ENCODE peak calls at places on chromosomes 13 and 19, in eight cellular contexts. M is AG09309, K is choroid plexus epithelial cell, B is fibroblast of mammary gland, Y is GM23338, X is foreskin fibroblast, E is AG04450, J is psoas muscle. H is an unnamed sample.

GRCh38 chr13:102563267-102563666 is 33.5 kb upstream of the TPP2 start:
- DNase-seq in M (no peak), X (no peak), B (no peak), E (no peak), J (no peak), K (no peak), Y (no peak), H (no peak)

GRCh38 chr19:55173186-55173716 is 6.8 kb upstream of the DNAAF3 start:
- DNase-seq in M (no peak), J (no peak), E (no peak), X (no peak), K (no peak), Y (no peak), B (no peak), H (no peak)

GRCh38 chr19:5108123-5108613 is 139.3 kb downstream of the KDM4B start:
- DNase-seq in X (no peak), M (no peak), Y (no peak), B (no peak), E (no peak), K (no peak), J (no peak), H (no peak)

GRCh38 chr13:43805071-43805468 is 18.3 kb upstream of the ENOX1 start:
- DNase-seq in K (peak), E (peak), X (peak), J (no peak), Y (peak), B (peak), M (no peak), H (peak)

GRCh38 chr19:5957132-5957531 is 20.8 kb downstream of the RANBP3 start:
- DNase-seq in X (no peak), J (no peak), Y (no peak), K (no peak), M (no peak), B (peak), E (no peak), H (no peak)

GRCh38 chr13:38202730-38203129 is 146.9 kb upstream of the UFM1 start:
- DNase-seq in M (peak), B (peak), K (peak), E (no peak), J (no peak), Y (no peak), X (no peak), H (no peak)

GRCh38 chr19:8615813-8616596 is 5.5 kb upstream of the ADAMTS10 start:
- DNase-seq in M (no peak), Y (peak), K (peak), J (peak), X (peak), E (no peak), B (peak), H (no peak)

GRCh38 chr19:2550431-2551171 is 74.7 kb downstream of the GADD45B start:
- DNase-seq in E (no peak), J (peak), Y (peak), M (no peak), X (no peak), B (no peak), K (no peak), H (no peak)

GRCh38 chr19:56071151-56071550 is 49.9 kb downstream of the ZNF787 start:
- DNase-seq in E (no peak), X (no peak), J (no peak), B (no peak), K (no peak), M (no peak), Y (peak), H (no peak)

GRCh38 chr19:3369337-3370213 is 3.2 kb downstream of the NFIC start:
- DNase-seq in E (no peak), B (peak), M (no peak), J (peak), K (peak), Y (peak), X (peak), H (no peak)

GRCh38 chr13:68027311-68027710 is 797.2 kb upstream of the PCDH9 start:
- DNase-seq in K (no peak), X (no peak), J (no peak), Y (no peak), M (no peak), E (no peak), B (no peak), H (no peak)

GRCh38 chr19:15200575-15201364 is at the start of gene NOTCH3:
- DNase-seq in X (no peak), B (no peak), M (no peak), Y (peak), K (no peak), J (no peak), E (no peak), H (no peak)

GRCh38 chr13:94657167-94657566 is 55.2 kb downstream of the SOX21 start:
- DNase-seq in K (peak), M (no peak), X (no peak), J (no peak), E (no peak), Y (no peak), B (peak), H (no peak)

GRCh38 chr13:35818577-35819165 is 312.5 kb downstream of the DCLK1 start:
- DNase-seq in Y (peak), B (peak), J (no peak), X (no peak), K (peak), E (no peak), M (peak), H (peak)

GRCh38 chr13:107185889-107186288 is 618.0 kb upstream of the ARGLU1 start:
- DNase-seq in Y (no peak), K (peak), J (no peak), B (peak), M (no peak), X (no peak), E (no peak), H (no peak)

GRCh38 chr13:50592412-50593145 is 250.9 kb downstream of the DLEU7 start:
- DNase-seq in X (peak), B (peak), M (peak), K (peak), J (no peak), E (no peak), Y (no peak), H (no peak)

GRCh38 chr19:48591021-48591420 is 15.5 kb upstream of the SPACA4 start:
- DNase-seq in K (peak), J (no peak), M (no peak), E (no peak), Y (peak), X (no peak), B (peak), H (no peak)

GRCh38 chr19:3656073-3656746 is 29.6 kb upstream of the CACTIN start:
- DNase-seq in X (peak), B (peak), E (no peak), M (no peak), J (no peak), Y (no peak), K (no peak), H (no peak)

GRCh38 chr19:41411682-41412265 is 14.2 kb downstream of the BCKDHA start:
- DNase-seq in B (no peak), Y (no peak), K (no peak), M (no peak), X (no peak), E (no peak), J (peak), H (no peak)

GRCh38 chr13:27228131-27228530 is 23.2 kb upstream of the RPL21 start:
- DNase-seq in M (no peak), K (no peak), J (no peak), B (no peak), Y (no peak), E (no peak), X (no peak), H (no peak)

GRCh38 chr19:41627966-41628675 is 1.2 kb upstream of the CEACAM4 start:
- DNase-seq in X (no peak), K (no peak), J (no peak), M (no peak), B (no peak), Y (no peak), E (no peak), H (no peak)

GRCh38 chr13:33004454-33004853 is 11.8 kb upstream of the KL start:
- DNase-seq in J (peak), M (no peak), Y (peak), B (peak), E (no peak), X (no peak), K (peak), H (no peak)

GRCh38 chr13:29664591-29664990 is 69.1 kb upstream of the SLC7A1 start:
- DNase-seq in Y (no peak), E (no peak), M (no peak), J (no peak), X (no peak), B (no peak), K (no peak), H (no peak)

GRCh38 chr13:40109324-40109958 is 454.0 kb downstream of the COG6 start:
- DNase-seq in X (peak), M (peak), K (peak), J (peak), Y (no peak), E (peak), B (peak), H (no peak)

GRCh38 chr19:44614313-44614712 is 950 bp downstream of the IGSF23 start:
- DNase-seq in B (no peak), K (no peak), X (no peak), M (no peak), J (no peak), Y (no peak), E (no peak), H (no peak)

GRCh38 chr13:75541287-75541686 is 3.6 kb upstream of the COMMD6 start:
- DNase-seq in M (no peak), K (peak), E (no peak), J (no peak), X (no peak), Y (no peak), B (peak), H (no peak)

GRCh38 chr19:53467138-53467502 is 413 bp upstream of the ZNF813 start:
- DNase-seq in X (no peak), E (no peak), B (no peak), Y (no peak), M (no peak), J (no peak), K (no peak), H (no peak)

GRCh38 chr19:29672933-29673336 is 7.7 kb downstream of the PLEKHF1 start:
- DNase-seq in J (no peak), Y (no peak), M (no peak), E (no peak), K (no peak), X (no peak), B (no peak), H (no peak)

GRCh38 chr13:36362251-36362650 is 16.1 kb upstream of the SPART start:
- DNase-seq in B (peak), J (no peak), E (peak), M (no peak), X (peak), K (peak), Y (no peak), H (no peak)

GRCh38 chr13:111893071-111893606 is 173.8 kb upstream of the SOX1 start:
- DNase-seq in X (no peak), B (no peak), J (no peak), Y (peak), E (no peak), M (no peak), K (peak), H (no peak)

GRCh38 chr19:30593358-30593757 is 221.2 kb downstream of the ZNF536 start:
- DNase-seq in X (no peak), K (no peak), E (no peak), Y (no peak), J (no peak), M (no peak), B (no peak), H (no peak)

GRCh38 chr19:46000497-46001246 is 5.4 kb downstream of the CCDC61 start:
- DNase-seq in E (no peak), J (peak), B (peak), M (no peak), X (no peak), K (peak), Y (peak), H (no peak)

GRCh38 chr13:48121733-48122132 is 26.8 kb upstream of the MED4 start:
- DNase-seq in B (no peak), E (no peak), J (no peak), M (no peak), X (no peak), Y (no peak), K (no peak), H (no peak)

GRCh38 chr19:6222884-6223283 is 56.9 kb downstream of the MLLT1 start:
- DNase-seq in E (no peak), K (no peak), J (peak), X (no peak), Y (no peak), B (peak), M (no peak), H (no peak)

GRCh38 chr19:10334340-10335148 is 1.2 kb upstream of the RAVER1 start:
- DNase-seq in B (peak), J (peak), K (peak), E (peak), M (peak), Y (peak), X (peak), H (peak)

GRCh38 chr13:82791035-82791434 is 1091.2 kb downstream of the SLITRK1 start:
- DNase-seq in B (no peak), K (no peak), Y (no peak), J (no peak), E (no peak), X (no peak), M (no peak), H (no peak)

GRCh38 chr19:4369109-4369887 is 25.9 kb downstream of the MPND start:
- DNase-seq in E (no peak), B (peak), M (no peak), K (no peak), J (peak), X (no peak), Y (peak), H (no peak)

GRCh38 chr19:32627714-32628253 is 46.8 kb downstream of the PDCD5 start:
- DNase-seq in Y (no peak), X (no peak), J (no peak), K (no peak), M (no peak), E (no peak), B (no peak), H (no peak)
- TF ChIP-seq CTCF in Y (no peak), X (no peak), J (no peak), K (no peak), M (no peak), E (no peak), B (no peak), H (no peak)

DNA sequence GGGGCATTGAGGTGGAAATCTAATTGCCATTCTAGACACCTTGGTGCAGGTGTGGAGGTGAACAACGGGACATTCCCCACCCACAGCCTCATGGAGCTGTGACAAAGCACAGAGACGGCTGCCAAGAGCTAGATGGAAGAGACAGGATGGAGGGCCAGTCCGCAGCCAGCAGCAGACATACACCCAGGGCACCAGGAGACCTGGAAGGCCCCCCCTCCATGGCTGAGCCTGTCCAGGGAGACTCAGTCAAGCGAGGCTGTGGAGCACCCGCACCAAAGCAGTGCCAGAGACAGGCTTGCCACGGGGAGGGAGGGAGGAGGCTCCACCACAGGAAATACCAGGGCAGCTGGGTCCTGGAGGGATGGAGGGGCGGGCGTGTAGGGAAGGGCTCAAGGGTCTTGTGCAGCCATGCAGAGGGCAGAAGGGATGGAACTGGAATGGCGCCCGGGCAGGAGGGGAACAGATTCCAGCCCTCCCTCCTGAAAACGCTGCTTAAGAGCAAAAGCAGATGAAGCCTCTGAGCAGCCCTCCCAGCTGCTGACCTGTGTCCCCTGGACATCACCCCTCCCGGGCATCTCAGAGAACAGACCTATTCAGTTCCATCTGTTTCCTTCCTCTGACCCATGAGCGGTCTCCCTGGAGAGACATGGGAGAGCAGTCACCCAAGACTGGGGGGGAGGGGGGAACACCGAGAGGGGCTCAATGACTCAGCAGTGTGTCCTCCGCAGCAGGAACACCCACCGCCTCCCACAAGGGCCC is 14.4 kb downstream of the EPS15L1 start:
- DNase-seq in M (no peak), Y (peak), J (peak), E (no peak), K (peak), X (no peak), B (peak), H (no peak)
- H3K4me3 ChIP-seq in M (no peak), Y (peak), J (peak), E (peak), K (peak), X (no peak), B (peak), H (no peak)

GRCh38 chr13:98129059-98129741 is 13.7 kb upstream of the FARP1 start:
- DNase-seq in Y (no peak), M (no peak), B (peak), X (peak), K (peak), E (no peak), J (no peak), H (no peak)

GRCh38 chr13:98134901-98135300 is 8.0 kb upstream of the FARP1 start:
- DNase-seq in J (no peak), K (no peak), E (no peak), B (no peak), Y (no peak), M (no peak), X (no peak), H (no peak)

DNA sequence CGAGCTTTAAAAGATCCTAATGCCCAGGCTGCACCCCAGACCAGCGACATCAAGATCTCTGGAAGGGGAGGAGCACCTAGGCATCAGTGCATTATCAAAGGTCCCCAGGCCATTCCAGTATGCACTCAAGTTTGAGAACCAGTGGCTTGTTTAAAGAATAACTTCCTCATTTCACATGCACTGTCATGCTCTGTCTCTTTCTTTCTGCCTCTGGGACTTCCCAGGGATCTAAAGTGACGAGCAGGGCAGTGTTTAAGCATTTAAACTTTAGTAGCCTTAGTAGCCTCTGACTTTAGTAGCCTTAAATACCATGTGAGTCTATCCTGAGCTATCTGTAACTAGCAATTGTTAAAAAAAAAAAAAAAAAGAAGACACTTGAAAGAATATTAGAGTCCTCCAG is 8.9 kb upstream of the FARP1 start:
- DNase-seq in M (no peak), J (no peak), Y (no peak), K (no peak), X (no peak), E (no peak), B (no peak), H (no peak)
- TF ChIP-seq CTCF in M (no peak), J (no peak), Y (no peak), K (no peak), X (no peak), E (no peak), B (no peak), H (no peak)

GRCh38 chr13:54356209-54356608 is 1327.6 kb downstream of the OLFM4 start:
- DNase-seq in J (no peak), Y (peak), X (no peak), B (no peak), E (no peak), K (no peak), M (no peak), H (no peak)

GRCh38 chr13:54356849-54357248 is 1328.2 kb downstream of the OLFM4 start:
- DNase-seq in M (no peak), K (no peak), B (no peak), Y (peak), E (no peak), J (no peak), X (no peak), H (no peak)

GRCh38 chr13:54361460-54361859 is 1332.8 kb downstream of the OLFM4 start:
- DNase-seq in K (no peak), M (no peak), B (no peak), E (no peak), Y (no peak), J (no peak), X (no peak), H (no peak)

GRCh38 chr13:54357284-54357933 is 1328.8 kb downstream of the OLFM4 start:
- DNase-seq in X (no peak), K (no peak), Y (peak), J (no peak), E (no peak), M (no peak), B (no peak), H (no peak)
- H3K4me3 ChIP-seq in X (no peak), K (no peak), Y (peak), J (no peak), E (no peak), M (no peak), B (no peak), H (no peak)

GRCh38 chr19:43554317-43554895 is 20.9 kb downstream of the XRCC1 start:
- DNase-seq in X (no peak), M (no peak), K (no peak), Y (no peak), B (no peak), E (no peak), J (no peak), H (no peak)
- TF ChIP-seq CTCF in X (no peak), M (no peak), K (no peak), Y (no peak), B (no peak), E (no peak), J (no peak), H (no peak)

GRCh38 chr13:69580255-69580654 is 527.4 kb upstream of the ATXN8OS start:
- DNase-seq in B (no peak), J (no peak), K (no peak), M (no peak), Y (peak), X (no peak), E (no peak), H (no peak)
- H3K4me3 ChIP-seq in B (no peak), J (no peak), K (no peak), M (no peak), Y (no peak), X (no peak), E (no peak), H (no peak)

DNA sequence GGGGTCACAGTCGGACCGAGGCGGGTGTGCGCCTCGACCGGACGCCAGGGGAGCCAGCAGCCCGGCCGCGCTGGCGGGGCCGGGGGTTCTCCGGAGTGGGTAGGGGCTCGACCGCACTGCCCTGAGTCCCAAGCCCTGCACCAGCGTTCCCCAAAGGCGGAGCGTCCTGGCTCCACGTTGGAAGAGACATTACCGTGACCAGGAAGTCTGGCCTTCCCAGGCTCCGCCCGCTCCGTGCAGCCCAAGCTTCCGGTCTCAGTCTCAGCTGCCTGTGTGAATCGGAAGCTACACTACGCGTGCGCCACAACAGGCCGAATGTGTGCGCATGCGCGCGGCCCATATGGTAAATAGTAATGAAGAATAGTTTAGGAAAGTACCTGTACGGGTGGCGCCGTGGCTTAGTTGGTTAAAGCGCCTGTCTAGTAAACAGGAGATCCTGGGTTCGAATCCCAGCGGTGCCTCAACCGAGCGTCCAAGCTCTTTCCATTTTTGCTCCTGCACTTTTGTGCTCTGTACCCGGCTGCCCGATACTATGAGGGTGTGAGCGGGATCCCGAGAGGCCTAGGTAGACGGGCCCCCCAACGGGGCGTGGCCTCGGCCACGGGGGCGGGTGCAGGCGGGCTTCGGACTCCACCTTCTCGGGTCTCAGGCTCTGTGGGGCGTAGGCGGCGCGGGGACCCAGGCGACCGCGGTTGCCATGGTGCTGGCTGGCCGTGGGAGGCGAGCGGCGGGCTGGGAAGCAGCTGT is 17.3 kb upstream of the LRP3 start:
- DNase-seq in E (peak), J (peak), Y (peak), B (peak), K (peak), X (peak), M (peak), H (peak)
- TF ChIP-seq CTCF in E (peak), J (peak), Y (no peak), B (no peak), K (peak), X (no peak), M (peak), H (no peak)

GRCh38 chr19:1101337-1101698 is 2.5 kb upstream of the GPX4 start:
- DNase-seq in B (no peak), K (no peak), J (peak), M (no peak), Y (peak), E (no peak), X (peak), H (no peak)
- H3K4me3 ChIP-seq in B (no peak), K (no peak), J (peak), M (no peak), Y (no peak), E (no peak), X (no peak), H (no peak)

H was measured in LNCaP clone FGC.